ENCODE peak calls at places on chromosome 13, in seven cellular contexts. G is ovary, A is HepG2, X is esophagus muscularis mucosa, E is tibial nerve, Z is transverse colon, W is upper lobe of left lung. B is an unnamed sample.

GRCh38 chr13:23724196-23724970 is 154.2 kb downstream of the TNFRSF19 start:
- DNase-seq in W (no peak), G (no peak), Z (no peak), X (no peak), A (no peak), E (no peak), B (no peak)

GRCh38 chr13:74487091-74487722 is 353.0 kb upstream of the KLF12 start:
- DNase-seq in X (no peak), A (no peak), G (no peak), Z (no peak), E (no peak), W (peak; percentile 22), B (no peak)

GRCh38 chr13:46844431-46844830 is 47.5 kb upstream of the ESD start:
- DNase-seq in G (no peak), Z (no peak), A (no peak), E (no peak), X (no peak), W (no peak), B (no peak)

GRCh38 chr13:30375436-30375835 is 46.9 kb upstream of the UBE2L5 start:
- DNase-seq in A (no peak), G (no peak), W (no peak), X (no peak), Z (no peak), E (no peak), B (no peak)

GRCh38 chr13:29594710-29595379 is 643 bp downstream of the SLC7A1 start:
- DNase-seq in Z (peak; percentile 65), X (peak; percentile 93), W (peak; percentile 57), G (peak; percentile 72), A (no peak), E (peak; percentile 54), B (peak; percentile 61)

GRCh38 chr13:30872685-30873443 is 33.2 kb upstream of the MEDAG start:
- DNase-seq in W (peak; percentile 43), A (peak; percentile 26), X (no peak), E (peak; percentile 67), G (peak; percentile 63), Z (no peak), B (no peak)

GRCh38 chr13:97141564-97142005 is 80.5 kb upstream of the MBNL2 start:
- DNase-seq in X (no peak), W (peak; percentile 76), E (peak; percentile 21), A (peak; percentile 96), Z (peak; percentile 88), G (no peak), B (peak; percentile 56)

GRCh38 chr13:104593693-104594092 is 1527.5 kb upstream of the SLC10A2 start:
- DNase-seq in E (no peak), A (no peak), Z (peak; percentile 11), G (no peak), W (no peak), X (no peak), B (no peak)

GRCh38 chr13:29977721-29978120 is 127.3 kb upstream of the UBL3 start:
- DNase-seq in W (no peak), Z (no peak), G (no peak), X (no peak), A (no peak), E (no peak), B (no peak)

GRCh38 chr13:98520674-98521449 is 56.0 kb downstream of the STK24 start:
- DNase-seq in E (no peak), W (no peak), G (no peak), Z (no peak), X (no peak), A (no peak), B (no peak)

GRCh38 chr13:93843082-93843481 is 616.5 kb downstream of the GPC6 start:
- DNase-seq in Z (no peak), E (no peak), G (no peak), W (no peak), X (no peak), A (no peak), B (no peak)

GRCh38 chr13:100566543-100566942 is 22.0 kb downstream of the GGACT start:
- DNase-seq in G (no peak), E (no peak), Z (no peak), W (no peak), X (no peak), A (no peak), B (no peak)

GRCh38 chr13:42574435-42575311 is 721 bp downstream of the TNFSF11 start:
- DNase-seq in W (no peak), A (no peak), Z (no peak), E (no peak), X (no peak), G (no peak), B (no peak)

GRCh38 chr13:33228645-33229445 is 56.7 kb downstream of the STARD13 start:
- DNase-seq in A (peak; percentile 62), W (no peak), X (no peak), G (no peak), E (no peak), Z (no peak), B (no peak)

GRCh38 chr13:106367361-106367781 is 168.1 kb downstream of the EFNB2 start:
- DNase-seq in A (no peak), Z (no peak), G (no peak), X (no peak), W (no peak), E (no peak), B (no peak)

GRCh38 chr13:39406688-39407087 is 196.3 kb downstream of the LHFPL6 start:
- DNase-seq in A (no peak), E (no peak), G (no peak), X (no peak), W (no peak), Z (no peak), B (no peak)

GRCh38 chr13:30053904-30054303 is 203.5 kb upstream of the UBL3 start:
- DNase-seq in E (no peak), W (no peak), G (no peak), Z (no peak), X (peak; percentile 89), A (no peak), B (no peak)

DNA sequence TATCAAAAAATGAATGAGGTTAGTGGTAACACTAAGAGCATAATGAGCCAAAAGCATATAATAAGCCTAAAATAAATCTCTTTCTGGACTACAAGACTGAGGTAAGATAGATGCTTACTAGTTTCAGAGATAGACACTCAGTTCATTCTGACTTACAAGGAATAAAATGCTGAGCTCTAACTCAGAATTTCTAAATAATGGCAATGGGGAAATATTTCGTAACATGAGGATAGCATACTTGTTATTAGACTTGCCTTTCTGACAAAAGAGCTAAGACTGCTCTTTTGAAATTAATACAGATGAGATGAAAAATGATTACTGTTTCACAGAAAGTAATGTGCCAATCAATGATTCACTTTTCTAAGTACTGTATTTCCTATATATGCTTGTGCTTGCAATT is 2770.9 kb upstream of the PCDH20 start:
- DNase-seq in Z (no peak), E (no peak), G (no peak), X (no peak), A (no peak), W (no peak), B (no peak)
- H3K9me3 ChIP-seq in Z (no peaks in the 10 kb centered on the region), E (no peaks in the 10 kb centered on the region), G (no peaks in the 10 kb centered on the region), X (no peaks in the 10 kb centered on the region), A (no peaks in the 10 kb centered on the region), W (no peaks in the 10 kb centered on the region), B (no peaks in the 10 kb centered on the region)

GRCh38 chr13:111204438-111205177 is 89.5 kb downstream of the ARHGEF7 start:
- DNase-seq in G (peak; percentile 71), W (peak; percentile 69), A (peak; percentile 43), X (no peak), E (peak; percentile 72), Z (no peak), B (no peak)
- H3K4me3 ChIP-seq in G (no peak overlapping the region), W (peak overlapping the region; percentile 15), A (no peak overlapping the region), X (peak overlapping the region; percentile 43), E (peak overlapping the region; percentile 9), Z (no peak overlapping the region), B (no peak overlapping the region)

GRCh38 chr13:113897161-113897560 is 33.3 kb upstream of the GAS6 start:
- DNase-seq in G (no peak), E (no peak), W (no peak), X (peak; percentile 86), Z (no peak), A (peak; percentile 3), B (no peak)
- TF ChIP-seq EP300 in G (no peak), E (no peak), W (no peak), X (no peak), Z (no peak), A (no peak), B (no peak)

GRCh38 chr13:50921706-50922105 is 12.1 kb downstream of the RNASEH2B start:
- DNase-seq in G (no peak), Z (no peak), X (no peak), E (no peak), A (no peak), W (no peak), B (no peak)
- H3K9me3 ChIP-seq in G (peaks cover 12% of the 10 kb centered on the region), Z (peaks cover 33% of the 10 kb centered on the region), X (no peaks in the 10 kb centered on the region), E (peaks cover 46% of the 10 kb centered on the region), A (peaks cover 32% of the 10 kb centered on the region), W (peaks cover 29% of the 10 kb centered on the region), B (peaks cover 33% of the 10 kb centered on the region)

GRCh38 chr13:109140777-109141354 is 511.5 kb downstream of the MYO16 start:
- DNase-seq in X (no peak), G (no peak), A (no peak), W (no peak), E (no peak), Z (no peak), B (no peak)
- H3K4me3 ChIP-seq in X (peak overlapping the region; percentile 63), G (no peak overlapping the region), A (no peak overlapping the region), W (peak overlapping the region; percentile 33), E (no peak overlapping the region), Z (peak overlapping the region; percentile 24), B (peak overlapping the region; percentile 31)

GRCh38 chr13:45662122-45662521 is 40.0 kb upstream of the CBY2 start:
- DNase-seq in A (no peak), G (no peak), W (no peak), Z (no peak), E (no peak), X (no peak), B (no peak)
- TF ChIP-seq EP300 in A (no peak), G (no peak), W (no peak), Z (no peak), E (no peak), X (no peak), B (no peak)

DNA sequence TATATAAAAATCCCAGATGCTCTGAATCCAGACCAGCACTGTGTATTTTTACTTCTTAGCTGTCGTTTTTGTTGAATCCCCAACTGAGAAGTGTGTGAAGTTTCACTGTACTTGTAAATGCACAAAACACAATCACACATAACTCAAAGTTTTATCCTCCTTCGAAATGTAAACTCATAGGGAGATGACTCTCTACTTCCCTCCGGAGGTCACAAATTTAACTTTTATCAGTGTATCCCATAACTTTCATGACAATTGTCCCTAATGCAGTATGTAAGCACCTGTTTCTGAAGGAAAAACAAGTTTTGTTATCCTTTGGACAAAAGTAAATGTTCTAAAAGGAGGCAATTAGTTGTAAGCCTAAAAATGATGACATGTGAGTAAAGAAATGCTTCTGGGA is 665.0 kb upstream of the SLITRK6 start:
- DNase-seq in Z (no peak), W (no peak), G (no peak), X (no peak), E (no peak), A (no peak), B (no peak)
- H3K9me3 ChIP-seq in Z (no peaks in the 10 kb centered on the region), W (no peaks in the 10 kb centered on the region), G (no peaks in the 10 kb centered on the region), X (no peaks in the 10 kb centered on the region), E (no peaks in the 10 kb centered on the region), A (no peaks in the 10 kb centered on the region), B (no peaks in the 10 kb centered on the region)